ENCODE peak calls at places on chromosomes 6 and 20, in seven cellular contexts. B is tibial nerve, Z is pancreas, M is SJSA1, G is right lobe of liver, U is esophagus squamous epithelium, C is prostate gland. W is an unnamed sample.
A peak's percentile ranks its signal among the peaks of the same experiment; 100 is the strongest.

GRCh38 chr20:24132246-24132645 is 143.7 kb upstream of the GGTLC1 start:
- DNase-seq in B (no peak), Z (no peak), M (no peak), G (no peak), U (no peak), C (no peak), W (no peak)

GRCh38 chr6:39003072-39003471 is 45.5 kb upstream of the GLP1R start:
- DNase-seq in B (no peak), Z (no peak), M (no peak), G (no peak), U (no peak), C (no peak), W (no peak)

GRCh38 chr20:50029083-50029696 is 46.4 kb downstream of the SNAI1 start:
- DNase-seq in B (no peak), Z (no peak), M (no peak), G (no peak), U (no peak), C (no peak), W (no peak)

GRCh38 chr6:52352239-52353008 is 9.5 kb upstream of the PAQR8 start:
- DNase-seq in B (no peak), Z (peak; percentile 29), M (peak; percentile 91), G (no peak), U (no peak), C (peak; percentile 63), W (no peak)

GRCh38 chr6:53306819-53307347 is 41.9 kb downstream of the ELOVL5 start:
- DNase-seq in B (no peak), Z (no peak), M (no peak), G (no peak), U (no peak), C (no peak), W (no peak)

GRCh38 chr6:43799671-43800623 is 29.9 kb downstream of the VEGFA start:
- DNase-seq in B (no peak), Z (no peak), M (no peak), G (no peak), U (no peak), C (no peak), W (peak; percentile 39)

GRCh38 chr6:157823523-157824370 is 701 bp downstream of the SNX9 start:
- DNase-seq in B (peak; percentile 58), Z (peak; percentile 66), M (no peak), G (peak; percentile 65), U (no peak), C (peak; percentile 54), W (peak; percentile 71)

GRCh38 chr6:42224222-42225042 is 6.8 kb upstream of the MRPS10 start:
- DNase-seq in B (no peak), Z (no peak), M (no peak), G (no peak), U (no peak), C (no peak), W (no peak)

GRCh38 chr20:62557425-62557824 is 81.6 kb upstream of the GATA5 start:
- DNase-seq in B (no peak), Z (no peak), M (no peak), G (no peak), U (no peak), C (no peak), W (no peak)

GRCh38 chr20:49893242-49894072 is 21.9 kb downstream of the SPATA2 start:
- DNase-seq in B (no peak), Z (no peak), M (no peak), G (peak; percentile 40), U (no peak), C (no peak), W (no peak)

GRCh38 chr6:146364816-146365594 is 178.6 kb upstream of the RAB32 start:
- DNase-seq in B (no peak), Z (no peak), M (no peak), G (no peak), U (no peak), C (no peak), W (no peak)

GRCh38 chr20:53767206-53767924 is 173.7 kb upstream of the ZNF217 start:
- DNase-seq in B (no peak), Z (no peak), M (no peak), G (peak; percentile 60), U (no peak), C (no peak), W (no peak)

GRCh38 chr20:8132015-8132631 is at the start of gene PLCB1:
- DNase-seq in B (peak; percentile 74), Z (peak; percentile 87), M (peak; percentile 81), G (peak; percentile 90), U (peak; percentile 10), C (peak; percentile 89), W (peak; percentile 81)

GRCh38 chr6:102717737-102718427 is 1324.4 kb downstream of the GRIK2 start:
- DNase-seq in B (no peak), Z (no peak), M (no peak), G (no peak), U (no peak), C (no peak), W (no peak)

GRCh38 chr6:163671355-163671754 is 256.8 kb downstream of the QKI start:
- DNase-seq in B (no peak), Z (no peak), M (no peak), G (no peak), U (no peak), C (no peak), W (no peak)
- H3K4me1 ChIP-seq in B (no peaks in the 10 kb centered on the region), Z (no peaks in the 10 kb centered on the region), M (no peaks in the 10 kb centered on the region), G (no peaks in the 10 kb centered on the region), U (no peaks in the 10 kb centered on the region), C (peaks cover 5% of the 10 kb centered on the region), W (no peaks in the 10 kb centered on the region)

GRCh38 chr20:2654831-2655230 is 2.4 kb downstream of the NOP56 start:
- DNase-seq in B (no peak), Z (no peak), M (no peak), G (no peak), U (no peak), C (no peak), W (no peak)

GRCh38 chr20:2657241-2657640 is 4.8 kb downstream of the NOP56 start:
- DNase-seq in B (no peak), Z (no peak), M (no peak), G (no peak), U (no peak), C (no peak), W (no peak)

GRCh38 chr20:2656471-2657117 is 4.2 kb downstream of the NOP56 start:
- DNase-seq in B (no peak), Z (no peak), M (no peak), G (no peak), U (no peak), C (no peak), W (no peak)

GRCh38 chr20:2654384-2654822 is 2.0 kb downstream of the NOP56 start:
- DNase-seq in B (no peak), Z (no peak), M (no peak), G (no peak), U (no peak), C (no peak), W (no peak)

GRCh38 chr20:2655331-2656116 is 3.1 kb downstream of the NOP56 start:
- DNase-seq in B (no peak), Z (no peak), M (no peak), G (no peak), U (no peak), C (no peak), W (no peak)
- H3K4me1 ChIP-seq in B (no peaks in the 10 kb centered on the region), Z (peaks cover 5% of the 10 kb centered on the region), M (peaks cover 17% of the 10 kb centered on the region), G (peaks cover 11% of the 10 kb centered on the region), U (peaks cover 22% of the 10 kb centered on the region), C (peaks cover 8% of the 10 kb centered on the region), W (peaks cover 11% of the 10 kb centered on the region)

GRCh38 chr6:1602356-1602713 is 7.4 kb upstream of the FOXC1 start:
- DNase-seq in B (no peak), Z (no peak), M (no peak), G (no peak), U (no peak), C (no peak), W (no peak)
- H3K4me1 ChIP-seq in B (no peaks in the 10 kb centered on the region), Z (no peaks in the 10 kb centered on the region), M (peaks cover 10% of the 10 kb centered on the region), G (peaks cover 12% of the 10 kb centered on the region), U (peaks cover 18% of the 10 kb centered on the region), C (peaks cover 1% of the 10 kb centered on the region), W (peaks cover 16% of the 10 kb centered on the region)

GRCh38 chr20:19828233-19828632 is 70.2 kb downstream of the RIN2 start:
- DNase-seq in B (no peak), Z (no peak), M (no peak), G (no peak), U (no peak), C (no peak), W (no peak)
- H3K4me1 ChIP-seq in B (no peaks in the 10 kb centered on the region), Z (no peaks in the 10 kb centered on the region), M (peaks cover 18% of the 10 kb centered on the region), G (no peaks in the 10 kb centered on the region), U (no peaks in the 10 kb centered on the region), C (no peaks in the 10 kb centered on the region), W (peaks cover 11% of the 10 kb centered on the region)

DNA sequence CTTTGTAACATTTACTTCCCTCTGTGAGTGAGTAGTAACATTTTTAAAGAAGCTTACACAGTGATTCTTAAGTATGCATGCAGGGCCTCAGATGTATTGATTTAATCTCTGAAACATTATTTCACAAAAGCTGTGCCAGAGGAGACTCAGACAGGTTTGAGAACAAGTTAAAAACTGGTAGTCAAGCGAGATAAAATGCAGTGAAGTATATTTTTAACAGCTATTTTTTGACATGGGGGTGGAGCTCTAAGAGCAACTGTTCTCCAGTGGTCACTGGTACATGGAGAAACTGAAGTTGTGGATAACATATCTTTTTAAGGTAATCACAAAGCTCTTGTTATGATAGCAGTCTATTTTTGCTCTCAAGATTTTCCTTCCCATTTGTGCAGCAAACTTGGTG is 20.4 kb downstream of the DSTN start:
- DNase-seq in B (no peak), Z (no peak), M (no peak), G (no peak), U (no peak), C (no peak), W (no peak)
- H3K4me1 ChIP-seq in B (no peaks in the 10 kb centered on the region), Z (peaks cover 78% of the 10 kb centered on the region), M (no peaks in the 10 kb centered on the region), G (peaks cover 5% of the 10 kb centered on the region), U (peaks cover 32% of the 10 kb centered on the region), C (peaks cover 17% of the 10 kb centered on the region), W (peaks cover 10% of the 10 kb centered on the region)

GRCh38 chr6:36700071-36700811 is 2.6 kb downstream of the RAB44 start:
- DNase-seq in B (no peak), Z (no peak), M (no peak), G (no peak), U (no peak), C (no peak), W (no peak)

GRCh38 chr6:36702656-36703055 is 5.0 kb downstream of the RAB44 start:
- DNase-seq in B (no peak), Z (no peak), M (no peak), G (no peak), U (no peak), C (no peak), W (no peak)

GRCh38 chr6:36703081-36703606 is 5.5 kb downstream of the RAB44 start:
- DNase-seq in B (no peak), Z (no peak), M (no peak), G (no peak), U (no peak), C (no peak), W (no peak)

GRCh38 chr6:36700812-36701211 is 3.2 kb downstream of the RAB44 start:
- DNase-seq in B (no peak), Z (no peak), M (no peak), G (no peak), U (no peak), C (no peak), W (no peak)

GRCh38 chr6:36701401-36701991 is 3.9 kb downstream of the RAB44 start:
- DNase-seq in B (no peak), Z (no peak), M (no peak), G (no peak), U (no peak), C (no peak), W (no peak)
- H3K4me1 ChIP-seq in B (no peaks in the 10 kb centered on the region), Z (no peaks in the 10 kb centered on the region), M (no peaks in the 10 kb centered on the region), G (no peaks in the 10 kb centered on the region), U (peaks cover 5% of the 10 kb centered on the region), C (no peaks in the 10 kb centered on the region), W (no peaks in the 10 kb centered on the region)